ENCODE peak calls at places on chromosomes 3 and 15, in four cellular contexts. Y, I, E and B are unnamed samples.
A peak's percentile ranks its signal among the peaks of the same experiment; 100 is the strongest.

GRCh38 chr3:117692416-117692995 is 982.9 kb downstream of the TUSC7 start:
- DNase-seq in Y (no peak), I (no peak), E (no peak), B (peak; percentile 22)

GRCh38 chr15:59687831-59688230 is 1.3 kb downstream of the BNIP2 start:
- DNase-seq in Y (peak; percentile 4), I (no peak), E (no peak), B (peak; percentile 14)

GRCh38 chr15:39597751-39598185 is 16.9 kb downstream of the THBS1 start:
- DNase-seq in Y (no peak), I (no peak), E (no peak), B (no peak)

GRCh38 chr3:114714237-114714636 is 420.4 kb downstream of the TIGIT start:
- DNase-seq in Y (no peak), I (no peak), E (no peak), B (no peak)

GRCh38 chr3:139292933-139293664 is 50.7 kb upstream of the MRPS22 start:
- DNase-seq in Y (no peak), I (no peak), E (no peak), B (no peak)

GRCh38 chr3:126927405-126927750 is 55.5 kb upstream of the PLXNA1 start:
- DNase-seq in Y (no peak), I (no peak), E (no peak), B (no peak)

GRCh38 chr15:80982839-80983238 is 6.8 kb downstream of the MESD start:
- DNase-seq in Y (no peak), I (no peak), E (no peak), B (no peak)

GRCh38 chr15:93001881-93002280 is 87.1 kb downstream of the RGMA start:
- DNase-seq in Y (no peak), I (no peak), E (no peak), B (no peak)

GRCh38 chr3:141575879-141576743 is 89.3 kb downstream of the RASA2 start:
- DNase-seq in Y (no peak), I (no peak), E (no peak), B (peak; percentile 24)

GRCh38 chr3:172467170-172467824 is 19.0 kb upstream of the GHSR start:
- DNase-seq in Y (no peak), I (no peak), E (no peak), B (peak; percentile 31)

GRCh38 chr3:99298661-99299060 is 339.7 kb upstream of the COL8A1 start:
- DNase-seq in Y (no peak), I (no peak), E (no peak), B (no peak)

GRCh38 chr15:64197425-64197824 is 34.6 kb upstream of the PPIB start:
- DNase-seq in Y (no peak), I (no peak), E (no peak), B (peak; percentile 49)

GRCh38 chr3:19885468-19885867 is 48.5 kb downstream of the EFHB start:
- DNase-seq in Y (peak; percentile 3), I (no peak), E (no peak), B (peak; percentile 58)

GRCh38 chr15:79673416-79674123 is 223.2 kb downstream of the MTHFS start:
- DNase-seq in Y (no peak), I (no peak), E (no peak), B (peak; percentile 61)

GRCh38 chr3:129121016-129121791 is 400 bp downstream of the RAB43 start:
- DNase-seq in Y (peak; percentile 64), I (no peak), E (peak; percentile 19), B (no peak)

GRCh38 chr3:62923092-62923491 is 47.9 kb upstream of the CADPS start:
- DNase-seq in Y (no peak), I (no peak), E (peak; percentile 58), B (no peak)

GRCh38 chr3:99641984-99642383 is 3.6 kb downstream of the COL8A1 start:
- DNase-seq in Y (no peak), I (no peak), E (no peak), B (no peak)

GRCh38 chr3:167750273-167750971 is 14.9 kb downstream of the SERPINI1 start:
- DNase-seq in Y (no peak), I (no peak), E (no peak), B (no peak)

GRCh38 chr3:25257026-25257425 is 171.0 kb upstream of the RARB start:
- DNase-seq in Y (no peak), I (no peak), E (no peak), B (no peak)

GRCh38 chr3:40143283-40144090 is 166.0 kb upstream of the EIF1B start:
- DNase-seq in Y (no peak), I (no peak), E (no peak), B (peak; percentile 40)

GRCh38 chr3:25507811-25508210 is 79.7 kb downstream of the RARB start:
- DNase-seq in Y (no peak), I (no peak), E (no peak), B (no peak)

GRCh38 chr3:192273611-192274010 is 453.7 kb downstream of the FGF12 start:
- DNase-seq in Y (no peak), I (no peak), E (no peak), B (no peak)

GRCh38 chr3:161215186-161215585 is 5.9 kb upstream of the NMD3 start:
- DNase-seq in Y (no peak), I (no peak), E (no peak), B (no peak)

GRCh38 chr15:47924381-47924780 is 196.4 kb upstream of the SLC24A5 start:
- DNase-seq in Y (no peak), I (no peak), E (no peak), B (no peak)

GRCh38 chr15:69031013-69032001 is 16.8 kb downstream of the NOX5 start:
- DNase-seq in Y (peak; percentile 36), I (no peak), E (peak; percentile 55), B (peak; percentile 71)

GRCh38 chr3:114518409-114518808 is 224.6 kb downstream of the TIGIT start:
- DNase-seq in Y (no peak), I (no peak), E (no peak), B (no peak)

GRCh38 chr15:27681038-27681437 is 418.1 kb downstream of the OCA2 start:
- DNase-seq in Y (no peak), I (no peak), E (no peak), B (no peak)

GRCh38 chr3:11603628-11604027 is 40.1 kb downstream of the VGLL4 start:
- DNase-seq in Y (no peak), I (no peak), E (no peak), B (peak; percentile 69)

GRCh38 chr3:160755776-160756304 is at the start of gene PPM1L:
- DNase-seq in Y (peak; percentile 70), I (peak; percentile 69), E (peak; percentile 68), B (peak; percentile 67)

GRCh38 chr3:53045107-53045783 is 628 bp downstream of the SFMBT1 start:
- DNase-seq in Y (peak; percentile 67), I (peak; percentile 67), E (peak; percentile 64), B (peak; percentile 92)

GRCh38 chr3:180430896-180431295 is 171.1 kb upstream of the TTC14 start:
- DNase-seq in Y (no peak), I (no peak), E (no peak), B (no peak)